ENCODE peak calls at places on chromosomes 11 and 22, in ten cellular contexts. G is CD8-positive, alpha-beta T cell; P is foreskin fibroblast; D is breast epithelium; M is adrenal gland; I is ovary; T is OCI-LY7; E is AG04450; J is body of pancreas; Y is activated B cell treated with CpG ODN at 0.5 μM for 24 hours. U is an unnamed sample.
A peak's percentile ranks its signal among the peaks of the same experiment; 100 is the strongest.

GRCh38 chr11:62850911-62851806 is 11.8 kb upstream of the WDR74 start:
- DNase-seq in G (no peak), P (peak; percentile 63), D (no peak), M (no peak), I (no peak), T (peak; percentile 44), E (no peak), J (no peak), Y (no peak), U (no peak)

GRCh38 chr22:28799834-28800307 is 498 bp downstream of the XBP1 start:
- DNase-seq in G (no peak), P (peak; percentile 81), D (peak; percentile 40), M (peak; percentile 77), I (peak; percentile 67), T (peak; percentile 24), E (peak; percentile 10), J (peak; percentile 66), Y (no peak), U (no peak)

GRCh38 chr11:122441702-122442092 is 213.8 kb upstream of the UBASH3B start:
- DNase-seq in G (no peak), P (peak; percentile 59), D (no peak), M (peak; percentile 27), I (no peak), T (no peak), E (no peak), J (no peak), Y (no peak), U (no peak)

GRCh38 chr11:115267228-115267627 is 237.0 kb downstream of the CADM1 start:
- DNase-seq in G (no peak), P (no peak), D (no peak), M (no peak), I (no peak), T (no peak), E (no peak), J (no peak), Y (no peak), U (no peak)

GRCh38 chr11:69560141-69560790 is 78.8 kb downstream of the LINC01488 start:
- DNase-seq in G (no peak), P (peak; percentile 24), D (no peak), M (no peak), I (no peak), T (no peak), E (no peak), J (no peak), Y (no peak), U (no peak)

GRCh38 chr22:24090581-24090980 is 79.5 kb downstream of the CABIN1 start:
- DNase-seq in G (no peak), P (peak; percentile 27), D (no peak), M (no peak), I (no peak), T (no peak), E (no peak), J (no peak), Y (no peak), U (no peak)

GRCh38 chr22:38271927-38272372 is 860 bp downstream of the TMEM184B start:
- DNase-seq in G (no peak), P (no peak), D (peak; percentile 68), M (peak; percentile 45), I (peak; percentile 39), T (no peak), E (no peak), J (peak; percentile 81), Y (no peak), U (no peak)

GRCh38 chr11:77771135-77771534 is 49.4 kb downstream of the RSF1 start:
- DNase-seq in G (no peak), P (no peak), D (no peak), M (peak; percentile 39), I (no peak), T (no peak), E (no peak), J (no peak), Y (no peak), U (no peak)

GRCh38 chr11:74397531-74398243 is 546 bp downstream of the PGM2L1 start:
- DNase-seq in G (peak; percentile 16), P (peak; percentile 33), D (no peak), M (no peak), I (no peak), T (peak; percentile 25), E (no peak), J (peak; percentile 62), Y (peak; percentile 54), U (no peak)

GRCh38 chr11:109972939-109973338 is 120.3 kb upstream of the ZC3H12C start:
- DNase-seq in G (no peak), P (peak; percentile 35), D (no peak), M (no peak), I (no peak), T (no peak), E (no peak), J (no peak), Y (no peak), U (no peak)

GRCh38 chr11:34027516-34028406 is 23.8 kb upstream of the CAPRIN1 start:
- DNase-seq in G (no peak), P (no peak), D (no peak), M (no peak), I (no peak), T (no peak), E (no peak), J (peak; percentile 81), Y (no peak), U (no peak)

GRCh38 chr11:64499261-64500004 is 91.6 kb upstream of the SLC22A12 start:
- DNase-seq in G (no peak), P (no peak), D (no peak), M (no peak), I (no peak), T (no peak), E (no peak), J (no peak), Y (no peak), U (no peak)

GRCh38 chr11:7490054-7490453 is 4.7 kb downstream of the OLFML1 start:
- DNase-seq in G (no peak), P (peak; percentile 92), D (no peak), M (peak; percentile 33), I (no peak), T (no peak), E (no peak), J (no peak), Y (no peak), U (no peak)

GRCh38 chr11:16804104-16804947 is 65.9 kb downstream of the C11orf58 start:
- DNase-seq in G (no peak), P (peak; percentile 85), D (no peak), M (peak; percentile 77), I (no peak), T (no peak), E (no peak), J (no peak), Y (no peak), U (no peak)

GRCh38 chr11:33445761-33446161 is 188.6 kb downstream of the HIPK3 start:
- DNase-seq in G (no peak), P (peak; percentile 50), D (no peak), M (no peak), I (no peak), T (peak; percentile 71), E (no peak), J (no peak), Y (no peak), U (no peak)

GRCh38 chr22:22702159-22702873 is 57.9 kb downstream of the GGTLC2 start:
- DNase-seq in G (no peak), P (peak; percentile 46), D (no peak), M (no peak), I (no peak), T (peak; percentile 59), E (no peak), J (no peak), Y (no peak), U (no peak)
- TF ChIP-seq CTCF in G (no peak), P (no peak), D (no peak), M (no peak), I (no peak), T (peak; percentile 89), E (peak; percentile 9), J (no peak), Y (no peak), U (peak; percentile 6)

GRCh38 chr11:66261578-66261977 is 6.9 kb upstream of the RAB1B start:
- DNase-seq in G (no peak), P (no peak), D (no peak), M (no peak), I (no peak), T (no peak), E (no peak), J (no peak), Y (no peak), U (no peak)
- TF ChIP-seq CTCF in G (no peak), P (no peak), D (no peak), M (no peak), I (no peak), T (no peak), E (no peak), J (no peak), Y (no peak), U (no peak)

GRCh38 chr22:22348815-22349454 is 104.3 kb downstream of the VPREB1 start:
- DNase-seq in G (no peak), P (no peak), D (no peak), M (no peak), I (no peak), T (no peak), E (no peak), J (no peak), Y (no peak), U (no peak)
- TF ChIP-seq CTCF in G (no peak), P (no peak), D (no peak), M (no peak), I (no peak), T (no peak), E (no peak), J (no peak), Y (no peak), U (no peak)

GRCh38 chr11:249062-249461 is 12.3 kb downstream of the PSMD13 start:
- DNase-seq in G (no peak), P (no peak), D (no peak), M (no peak), I (no peak), T (no peak), E (no peak), J (no peak), Y (no peak), U (no peak)

GRCh38 chr11:251550-251949 is 14.8 kb downstream of the PSMD13 start:
- DNase-seq in G (no peak), P (peak; percentile 30), D (no peak), M (no peak), I (no peak), T (no peak), E (no peak), J (no peak), Y (no peak), U (no peak)

GRCh38 chr11:250274-250673 is 13.5 kb downstream of the PSMD13 start:
- DNase-seq in G (no peak), P (no peak), D (no peak), M (no peak), I (no peak), T (no peak), E (no peak), J (no peak), Y (no peak), U (no peak)

GRCh38 chr11:252666-253065 is 15.9 kb downstream of the PSMD13 start:
- DNase-seq in G (no peak), P (no peak), D (no peak), M (no peak), I (no peak), T (no peak), E (no peak), J (no peak), Y (no peak), U (no peak)

DNA sequence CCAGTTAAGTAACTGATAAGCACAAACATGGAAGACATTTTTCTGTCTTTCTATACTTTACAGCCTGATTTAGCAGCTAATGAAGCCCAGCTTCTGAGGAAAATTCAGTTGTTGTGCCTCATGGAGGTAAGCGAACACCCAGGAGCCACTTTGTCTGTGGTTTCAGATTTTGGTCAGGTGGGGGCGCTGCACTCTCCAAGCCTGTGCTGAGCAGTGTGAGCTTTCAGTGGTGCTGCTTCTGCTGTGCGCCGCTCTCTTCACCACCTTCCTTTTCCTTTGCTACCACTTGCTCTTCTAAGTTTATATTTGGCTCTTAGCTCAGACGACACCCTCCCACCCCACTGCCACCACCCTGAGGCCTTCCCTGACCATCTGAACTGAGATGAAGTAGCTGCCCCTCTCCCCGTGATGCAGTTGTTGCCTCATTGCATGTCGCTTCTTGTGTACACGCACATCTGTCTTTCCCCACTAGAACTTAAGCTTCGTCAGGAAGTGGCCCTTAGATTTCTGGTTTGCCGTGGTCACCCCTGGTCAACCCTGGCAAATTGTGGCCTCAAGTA is 14.0 kb downstream of the PSMD13 start:
- DNase-seq in G (peak; percentile 75), P (peak; percentile 80), D (no peak), M (peak; percentile 62), I (no peak), T (peak; percentile 60), E (no peak), J (peak; percentile 69), Y (peak; percentile 60), U (no peak)
- TF ChIP-seq CTCF in G (peak; percentile 77), P (peak; percentile 74), D (peak; percentile 39), M (peak; percentile 20), I (peak; percentile 13), T (peak; percentile 91), E (peak; percentile 62), J (peak; percentile 8), Y (peak; percentile 29), U (peak; percentile 56)